ENCODE peak calls at places on chromosomes 16 and 17, in eight cellular contexts. B is spleen, A is HL-60, Z is stomach, I is Panc1, L is SK-N-MC, F is sigmoid colon, K is K562. P is an unnamed sample.
A peak's percentile ranks its signal among the peaks of the same experiment; 100 is the strongest.

GRCh38 chr17:21397341-21398050 is 21.3 kb downstream of the KCNJ12 start:
- DNase-seq in B (no peak), A (no peak), Z (no peak), I (no peak), L (no peak), F (peak; percentile 78), K (no peak), P (no peak)

GRCh38 chr17:17837966-17838962 is 1.5 kb upstream of the SREBF1 start:
- DNase-seq in B (no peak), A (no peak), Z (no peak), I (no peak), L (no peak), F (no peak), K (no peak), P (no peak)

GRCh38 chr16:27962197-27962596 is 101.3 kb downstream of the GSG1L start:
- DNase-seq in B (no peak), A (no peak), Z (no peak), I (no peak), L (no peak), F (no peak), K (no peak), P (no peak)

GRCh38 chr17:29483503-29483902 is 83.3 kb downstream of the ABHD15 start:
- DNase-seq in B (no peak), A (no peak), Z (no peak), I (no peak), L (no peak), F (no peak), K (no peak), P (no peak)

GRCh38 chr17:77312786-77313599 is 172.2 kb downstream of the SEC14L1 start:
- DNase-seq in B (peak; percentile 67), A (no peak), Z (peak; percentile 75), I (no peak), L (no peak), F (peak; percentile 80), K (no peak), P (no peak)

GRCh38 chr16:66026211-66026610 is 340.3 kb upstream of the CDH5 start:
- DNase-seq in B (no peak), A (no peak), Z (no peak), I (no peak), L (no peak), F (no peak), K (no peak), P (no peak)

GRCh38 chr17:64066709-64067108 is 46.3 kb upstream of the ICAM2 start:
- DNase-seq in B (no peak), A (no peak), Z (no peak), I (no peak), L (no peak), F (no peak), K (no peak), P (no peak)

GRCh38 chr17:81932333-81932983 is 4.6 kb downstream of the PYCR1 start:
- DNase-seq in B (no peak), A (no peak), Z (no peak), I (no peak), L (no peak), F (no peak), K (no peak), P (no peak)

GRCh38 chr16:10103096-10103495 is 79.1 kb downstream of the GRIN2A start:
- DNase-seq in B (no peak), A (no peak), Z (no peak), I (no peak), L (no peak), F (no peak), K (no peak), P (no peak)

GRCh38 chr17:77189148-77189547 is 48.4 kb downstream of the SEC14L1 start:
- DNase-seq in B (no peak), A (no peak), Z (no peak), I (no peak), L (no peak), F (no peak), K (no peak), P (no peak)

GRCh38 chr16:67528870-67529638 is 425 bp downstream of the RIPOR1 start:
- DNase-seq in B (peak; percentile 90), A (no peak), Z (no peak), I (no peak), L (no peak), F (no peak), K (no peak), P (no peak)

DNA sequence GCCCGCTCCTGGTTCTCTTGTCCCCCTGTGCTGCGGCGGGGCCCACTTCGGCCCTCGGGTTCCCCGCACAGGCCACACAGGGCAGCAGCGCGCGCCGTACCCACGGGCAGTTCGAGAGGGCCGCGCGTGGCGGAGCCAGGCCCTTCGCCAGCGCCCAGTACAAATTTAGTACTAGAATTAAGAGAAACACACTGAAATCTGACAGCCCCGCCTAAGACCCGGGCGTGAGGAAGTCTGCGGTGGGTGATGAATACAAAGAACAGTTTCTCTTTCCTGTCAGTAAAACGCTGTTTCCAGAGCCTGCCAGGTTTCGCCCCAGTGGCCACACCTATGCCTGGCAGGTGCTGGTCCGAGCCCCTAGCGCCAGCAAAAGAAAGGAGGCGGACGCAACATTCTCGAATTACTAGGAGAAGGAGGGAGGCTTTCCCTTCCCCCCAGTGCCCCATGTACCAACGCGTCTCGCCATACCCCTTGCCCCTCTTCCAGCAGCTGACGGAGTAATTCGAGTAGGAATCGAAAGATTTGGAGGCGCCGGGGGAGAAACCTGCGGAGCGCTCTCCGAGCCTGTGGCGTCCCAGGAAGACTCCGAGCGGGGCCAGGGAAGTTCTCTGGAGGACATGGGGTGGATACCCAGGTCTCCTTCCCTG is 591 bp upstream of the SLFN5 start:
- DNase-seq in B (peak; percentile 92), A (no peak), Z (peak; percentile 85), I (no peak), L (no peak), F (peak; percentile 77), K (peak; percentile 14), P (no peak)
- TF ChIP-seq POLR2AphosphoS5 in B (peak; percentile 55), A (no peak), Z (peak; percentile 75), I (no peak), L (no peak), F (no peak), K (no peak), P (no peak)

GRCh38 chr17:49496183-49496865 is 1.2 kb downstream of the NGFR start:
- DNase-seq in B (peak; percentile 95), A (peak; percentile 29), Z (peak; percentile 83), I (no peak), L (no peak), F (peak; percentile 89), K (peak; percentile 83), P (no peak)

GRCh38 chr17:49498037-49498615 is 3.0 kb downstream of the NGFR start:
- DNase-seq in B (no peak), A (no peak), Z (no peak), I (no peak), L (no peak), F (no peak), K (no peak), P (no peak)

GRCh38 chr17:49496866-49497146 is 1.7 kb downstream of the NGFR start:
- DNase-seq in B (no peak), A (no peak), Z (no peak), I (no peak), L (no peak), F (no peak), K (no peak), P (no peak)

GRCh38 chr17:49495842-49496182 is 719 bp downstream of the NGFR start:
- DNase-seq in B (no peak), A (no peak), Z (no peak), I (no peak), L (no peak), F (no peak), K (no peak), P (no peak)

DNA sequence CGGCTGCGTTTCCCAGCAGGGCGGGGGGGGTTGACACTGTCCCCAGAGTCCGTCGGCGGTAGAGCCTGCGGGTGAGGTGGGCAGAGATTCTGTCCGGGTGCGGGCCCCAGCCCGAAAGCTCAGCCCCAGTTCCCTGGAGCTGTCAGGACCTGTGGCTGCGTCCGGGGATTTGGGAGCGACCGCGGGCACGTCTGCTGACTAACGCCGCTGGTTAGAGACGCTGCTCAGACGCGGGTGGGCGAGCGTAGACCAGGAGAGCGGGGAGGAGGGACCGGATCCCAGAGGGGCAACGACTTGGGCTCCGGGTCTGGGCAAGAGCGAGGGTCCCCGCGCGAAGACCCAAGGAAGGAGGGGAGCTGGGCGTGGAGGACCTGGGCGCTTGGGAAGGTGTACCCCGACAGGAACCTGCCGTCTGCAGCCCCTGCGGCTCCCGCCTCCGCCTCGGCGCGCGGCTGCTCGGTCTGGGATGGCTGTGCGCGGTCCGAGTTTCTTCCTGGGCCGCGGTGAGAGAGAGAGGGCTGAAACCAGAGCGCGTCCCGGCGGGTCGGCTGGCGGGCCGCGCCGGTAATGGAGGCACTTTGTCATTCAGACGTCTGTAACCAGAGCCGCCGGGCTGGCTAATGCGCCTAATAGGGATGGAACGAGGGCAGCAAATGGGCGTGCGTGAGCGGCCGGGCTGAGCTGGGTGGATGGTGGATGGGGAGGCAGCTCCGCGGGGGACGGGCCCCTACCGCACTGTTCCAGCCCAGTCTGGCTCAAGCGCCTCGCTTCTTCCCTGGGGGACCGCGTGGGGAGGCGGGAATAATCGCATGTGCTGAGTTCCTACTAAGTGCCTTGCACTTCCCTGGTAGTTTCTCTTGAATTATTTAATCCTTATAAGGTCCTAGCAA is 2.3 kb downstream of the NGFR start:
- DNase-seq in B (no peak), A (no peak), Z (no peak), I (no peak), L (no peak), F (peak; percentile 91), K (no peak), P (no peak)
- TF ChIP-seq POLR2AphosphoS5 in B (no peak), A (no peak), Z (no peak), I (no peak), L (no peak), F (peak; percentile 46), K (no peak), P (no peak)

DNA sequence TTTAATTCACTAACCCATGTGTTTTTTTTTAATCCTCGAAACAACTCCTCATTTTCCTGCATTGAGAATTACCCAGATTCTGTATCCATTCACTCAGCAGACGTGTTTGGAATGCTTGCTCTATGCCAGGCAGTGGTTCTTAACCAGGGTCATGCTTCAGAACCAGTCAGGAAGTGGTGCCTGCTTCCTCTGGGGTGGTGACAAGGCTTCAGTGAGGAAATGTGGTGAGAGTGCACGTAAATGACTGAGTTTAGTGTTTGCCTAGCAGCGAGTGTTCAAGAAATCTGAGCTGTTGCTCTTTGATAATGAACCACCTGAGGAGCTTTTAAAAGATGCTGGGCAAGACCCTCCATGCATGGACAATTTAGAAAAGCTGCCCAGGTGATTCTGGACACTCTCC is 9.9 kb downstream of the ZFP90 start:
- DNase-seq in B (no peak), A (no peak), Z (no peak), I (no peak), L (no peak), F (no peak), K (no peak), P (no peak)
- TF ChIP-seq POLR2AphosphoS5 in B (peak; percentile 72), A (no peak), Z (no peak), I (no peak), L (no peak), F (no peak), K (no peak), P (no peak)

DNA sequence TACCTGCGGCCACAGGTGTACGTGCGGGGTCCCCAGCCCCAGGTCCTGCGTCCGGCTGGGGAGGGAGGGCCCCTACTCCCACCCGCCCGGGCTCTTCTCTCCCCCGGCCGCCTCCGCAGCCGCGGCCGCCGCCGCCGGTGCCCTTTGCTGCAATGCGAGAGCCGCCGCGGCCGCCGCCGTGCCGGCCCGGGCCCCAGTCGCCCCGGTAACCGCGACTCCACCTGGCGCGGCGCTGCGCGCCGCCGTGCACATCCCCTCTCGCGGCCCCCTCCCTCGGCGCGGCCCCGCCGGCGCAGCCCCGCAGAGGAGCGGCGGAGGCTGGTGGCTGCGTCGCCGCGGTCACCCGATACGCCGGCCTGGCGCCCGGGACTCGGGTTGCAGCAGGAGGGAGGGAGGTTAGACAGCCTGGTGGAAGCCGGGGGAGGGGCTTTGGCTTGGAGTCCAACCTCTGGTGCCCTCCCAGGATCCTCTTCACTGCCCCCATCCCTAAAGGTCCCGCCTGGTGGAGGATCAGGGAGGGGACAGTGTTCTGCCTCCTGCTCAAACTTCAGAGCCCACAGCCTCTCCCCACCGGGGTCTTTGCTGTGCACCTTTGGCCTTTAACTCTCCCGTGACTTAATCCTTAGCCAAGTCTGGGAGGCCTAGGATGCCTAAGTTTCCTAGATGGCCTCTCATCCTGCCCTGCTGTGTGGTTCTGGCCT is 32.9 kb downstream of the SRCIN1 start:
- DNase-seq in B (no peak), A (no peak), Z (peak; percentile 34), I (no peak), L (no peak), F (no peak), K (peak; percentile 74), P (no peak)
- TF ChIP-seq POLR2AphosphoS5 in B (no peak), A (no peak), Z (no peak), I (no peak), L (no peak), F (no peak), K (no peak), P (no peak)